ENCODE peak calls at places on chromosome 15, in ten cellular contexts. J is stomach, E is K562, W is fibroblast of the aortic adventitia, L is spleen, S is AG09309, Q is heart left ventricle, P is tibial artery, X is epithelial cell of proximal tubule, C is transverse colon. A is an unnamed sample.

GRCh38 chr15:44763848-44764247 is 27.5 kb downstream of the TRIM69 start:
- DNase-seq in J (no peak), E (no peak), W (no peak), L (no peak), S (no peak), Q (no peak), P (no peak), X (no peak), C (no peak), A (no peak)

GRCh38 chr15:87873501-87873900 is 383.0 kb downstream of the NTRK3 start:
- DNase-seq in J (no peak), E (no peak), W (no peak), L (no peak), S (no peak), Q (no peak), P (no peak), X (no peak), C (no peak), A (no peak)

GRCh38 chr15:30885814-30886213 is 17.9 kb upstream of the FAN1 start:
- DNase-seq in J (no peak), E (no peak), W (peak), L (no peak), S (no peak), Q (no peak), P (no peak), X (no peak), C (no peak), A (no peak)

GRCh38 chr15:57949374-57949938 is 116.1 kb downstream of the ALDH1A2 start:
- DNase-seq in J (no peak), E (no peak), W (no peak), L (no peak), S (no peak), Q (no peak), P (no peak), X (no peak), C (no peak), A (no peak)

GRCh38 chr15:42605281-42605744 is 29.9 kb downstream of the STARD9 start:
- DNase-seq in J (no peak), E (no peak), W (peak), L (no peak), S (no peak), Q (no peak), P (no peak), X (no peak), C (no peak), A (no peak)

GRCh38 chr15:57339321-57339720 is 37.0 kb upstream of the CGNL1 start:
- DNase-seq in J (no peak), E (no peak), W (no peak), L (no peak), S (no peak), Q (no peak), P (no peak), X (no peak), C (no peak), A (no peak)

GRCh38 chr15:76172782-76173181 is 113.0 kb downstream of the TMEM266 start:
- DNase-seq in J (no peak), E (no peak), W (no peak), L (no peak), S (no peak), Q (peak), P (no peak), X (no peak), C (no peak), A (no peak)

GRCh38 chr15:72341361-72341760 is 21.4 kb upstream of the CELF6 start:
- DNase-seq in J (no peak), E (no peak), W (no peak), L (no peak), S (no peak), Q (no peak), P (no peak), X (no peak), C (no peak), A (no peak)

GRCh38 chr15:80614711-80615360 is 80.3 kb upstream of the ABHD17C start:
- DNase-seq in J (no peak), E (no peak), W (no peak), L (no peak), S (no peak), Q (no peak), P (no peak), X (no peak), C (no peak), A (no peak)

GRCh38 chr15:23645379-23646164 is 2.1 kb downstream of the MAGEL2 start:
- DNase-seq in J (no peak), E (no peak), W (no peak), L (no peak), S (no peak), Q (no peak), P (no peak), X (no peak), C (peak), A (no peak)

GRCh38 chr15:64009241-64009640 is 37.0 kb downstream of the DAPK2 start:
- DNase-seq in J (no peak), E (no peak), W (peak), L (no peak), S (no peak), Q (no peak), P (no peak), X (no peak), C (peak), A (no peak)

GRCh38 chr15:76152197-76152596 is 92.4 kb downstream of the TMEM266 start:
- DNase-seq in J (no peak), E (no peak), W (no peak), L (no peak), S (no peak), Q (no peak), P (no peak), X (no peak), C (no peak), A (no peak)

GRCh38 chr15:49135893-49136292 is 19.5 kb downstream of the COPS2 start:
- DNase-seq in J (no peak), E (no peak), W (peak), L (no peak), S (peak), Q (no peak), P (no peak), X (no peak), C (no peak), A (no peak)

GRCh38 chr15:72009207-72009606 is 108.7 kb downstream of the MYO9A start:
- DNase-seq in J (peak), E (no peak), W (no peak), L (no peak), S (no peak), Q (no peak), P (no peak), X (peak), C (peak), A (no peak)

GRCh38 chr15:71434774-71435173 is 319.5 kb downstream of the THSD4 start:
- DNase-seq in J (no peak), E (no peak), W (no peak), L (no peak), S (no peak), Q (no peak), P (no peak), X (no peak), C (no peak), A (no peak)

GRCh38 chr15:97902140-97902780 is 58.2 kb upstream of the ARRDC4 start:
- DNase-seq in J (no peak), E (no peak), W (peak), L (no peak), S (peak), Q (no peak), P (peak), X (peak), C (no peak), A (peak)

GRCh38 chr15:58770519-58770856 is 614 bp upstream of the MINDY2 start:
- DNase-seq in J (no peak), E (no peak), W (peak), L (no peak), S (peak), Q (peak), P (no peak), X (peak), C (peak), A (peak)

GRCh38 chr15:38367476-38367875 is 86.5 kb upstream of the FAM98B start:
- DNase-seq in J (no peak), E (no peak), W (peak), L (no peak), S (peak), Q (no peak), P (no peak), X (no peak), C (no peak), A (no peak)

GRCh38 chr15:90594297-90594696 is 64.6 kb downstream of the CRTC3 start:
- DNase-seq in J (peak), E (no peak), W (peak), L (peak), S (no peak), Q (peak), P (peak), X (peak), C (peak), A (peak)

GRCh38 chr15:101437618-101438481 is 51.7 kb downstream of the PCSK6 start:
- DNase-seq in J (peak), E (no peak), W (no peak), L (no peak), S (no peak), Q (no peak), P (no peak), X (no peak), C (no peak), A (no peak)

GRCh38 chr15:42059661-42060476 is 34.5 kb downstream of the PLA2G4D start:
- DNase-seq in J (peak), E (peak), W (peak), L (no peak), S (no peak), Q (no peak), P (peak), X (no peak), C (peak), A (no peak)

GRCh38 chr15:80920271-80920699 is 69.3 kb downstream of the MESD start:
- DNase-seq in J (no peak), E (no peak), W (no peak), L (no peak), S (no peak), Q (no peak), P (no peak), X (no peak), C (no peak), A (no peak)

GRCh38 chr15:71313806-71314205 is 198.5 kb downstream of the THSD4 start:
- DNase-seq in J (no peak), E (no peak), W (no peak), L (no peak), S (peak), Q (no peak), P (no peak), X (no peak), C (no peak), A (no peak)

GRCh38 chr15:63892794-63893441 is 59.2 kb upstream of the HERC1 start:
- DNase-seq in J (peak), E (no peak), W (no peak), L (peak), S (no peak), Q (no peak), P (peak), X (no peak), C (peak), A (no peak)

GRCh38 chr15:72700076-72700475 is 14.1 kb downstream of the BBS4 start:
- DNase-seq in J (no peak), E (no peak), W (no peak), L (no peak), S (no peak), Q (no peak), P (no peak), X (no peak), C (no peak), A (no peak)

GRCh38 chr15:48285329-48286214 is 45.7 kb upstream of the DUT start:
- DNase-seq in J (peak), E (peak), W (peak), L (no peak), S (peak), Q (peak), P (peak), X (peak), C (peak), A (peak)

GRCh38 chr15:99511529-99511864 is 54.3 kb upstream of the MEF2A start:
- DNase-seq in J (no peak), E (no peak), W (peak), L (no peak), S (peak), Q (no peak), P (no peak), X (no peak), C (no peak), A (no peak)

GRCh38 chr15:90400759-90401314 is 12.8 kb downstream of the IQGAP1 start:
- DNase-seq in J (peak), E (peak), W (peak), L (no peak), S (peak), Q (peak), P (peak), X (peak), C (peak), A (peak)

GRCh38 chr15:88108991-88109390 is 147.5 kb downstream of the NTRK3 start:
- DNase-seq in J (no peak), E (no peak), W (no peak), L (no peak), S (no peak), Q (no peak), P (no peak), X (no peak), C (no peak), A (no peak)

GRCh38 chr15:73305331-73306211 is 63.2 kb downstream of the HCN4 start:
- DNase-seq in J (no peak), E (peak), W (peak), L (no peak), S (no peak), Q (peak), P (no peak), X (peak), C (peak), A (peak)

GRCh38 chr15:90201150-90201943 is at the start of gene SEMA4B:
- DNase-seq in J (peak), E (peak), W (no peak), L (peak), S (no peak), Q (peak), P (peak), X (no peak), C (peak), A (no peak)

GRCh38 chr15:85367741-85368140 is 12.7 kb upstream of the AKAP13 start:
- DNase-seq in J (no peak), E (no peak), W (no peak), L (no peak), S (no peak), Q (no peak), P (no peak), X (no peak), C (no peak), A (no peak)

GRCh38 chr15:25541228-25541627 is 102.4 kb upstream of the UBE3A start:
- DNase-seq in J (no peak), E (no peak), W (no peak), L (no peak), S (no peak), Q (no peak), P (no peak), X (no peak), C (no peak), A (no peak)

GRCh38 chr15:41971893-41972340 is 440 bp downstream of the EHD4 start:
- DNase-seq in J (peak), E (peak), W (no peak), L (no peak), S (no peak), Q (peak), P (no peak), X (no peak), C (no peak), A (no peak)

GRCh38 chr15:101773496-101774100 is 29.7 kb upstream of the OR4F6 start:
- DNase-seq in J (no peak), E (peak), W (no peak), L (no peak), S (no peak), Q (no peak), P (no peak), X (no peak), C (peak), A (no peak)

GRCh38 chr15:37094542-37095196 is 5.7 kb downstream of the MEIS2 start:
- DNase-seq in J (no peak), E (no peak), W (peak), L (no peak), S (no peak), Q (no peak), P (no peak), X (no peak), C (no peak), A (no peak)
- H3K4me3 ChIP-seq in J (peak), E (no peak), W (peak), L (no peak), S (no peak), Q (peak), P (no peak), X (no peak), C (peak), A (no peak)

GRCh38 chr15:46091860-46092450 is 457.1 kb downstream of the SQOR start:
- DNase-seq in J (no peak), E (peak), W (no peak), L (no peak), S (no peak), Q (no peak), P (no peak), X (no peak), C (peak), A (peak)

GRCh38 chr15:46088486-46089437 is 453.9 kb downstream of the SQOR start:
- DNase-seq in J (no peak), E (no peak), W (no peak), L (no peak), S (no peak), Q (no peak), P (no peak), X (no peak), C (no peak), A (no peak)

DNA sequence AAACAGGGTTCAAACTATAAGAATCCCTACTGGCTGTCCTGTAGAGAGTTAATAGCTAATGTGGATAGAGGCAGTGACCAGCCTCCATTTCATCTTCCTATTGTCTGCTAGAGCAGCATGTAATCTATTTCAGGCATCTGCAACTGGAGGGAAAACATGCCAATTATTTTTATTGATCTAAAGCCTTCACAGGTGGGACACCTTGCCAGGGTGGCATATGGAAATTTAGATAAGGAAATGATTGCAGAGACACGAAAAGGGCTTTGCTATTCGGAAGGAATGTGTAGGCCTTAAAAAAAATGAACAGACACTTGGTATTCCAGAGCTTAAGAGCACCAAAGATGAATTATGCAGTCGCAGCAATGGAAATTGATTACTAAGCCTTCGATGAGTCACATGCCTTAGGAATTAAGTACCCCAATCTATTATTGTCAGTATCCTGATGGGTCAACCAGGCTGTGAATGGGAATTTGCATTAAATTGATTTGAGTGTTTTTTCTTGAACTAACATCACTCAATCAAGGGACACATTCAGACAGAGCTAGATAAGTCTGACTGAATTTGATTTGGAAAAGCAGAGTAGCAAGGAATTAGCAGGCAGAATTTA is 454.7 kb downstream of the SQOR start:
- DNase-seq in J (no peak), E (no peak), W (no peak), L (no peak), S (no peak), Q (no peak), P (no peak), X (no peak), C (no peak), A (no peak)
- TF ChIP-seq CTCF in J (no peak), E (no peak), W (no peak), L (no peak), S (no peak), Q (no peak), P (no peak), X (no peak), C (no peak), A (no peak)

DNA sequence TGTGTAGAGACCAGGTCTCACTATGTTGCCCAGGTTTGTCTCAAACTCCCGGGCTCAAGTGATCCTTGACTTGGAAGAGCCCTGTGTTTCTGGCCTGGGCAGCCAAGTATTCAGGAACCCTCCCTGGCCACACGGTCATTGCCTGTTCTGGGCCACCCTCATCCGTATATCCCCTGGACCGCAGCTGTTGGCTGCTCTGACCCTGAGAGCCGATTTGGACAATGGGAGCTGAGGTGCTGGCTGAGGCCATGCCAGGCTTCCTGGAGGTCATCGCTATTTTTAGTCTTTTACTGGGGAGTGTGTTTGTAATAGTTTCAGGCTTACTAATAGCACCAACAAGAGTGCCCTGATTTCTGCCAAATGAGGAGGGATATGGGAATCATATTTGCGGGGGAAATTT is 60.7 kb downstream of the ADAMTS7 start:
- DNase-seq in J (no peak), E (no peak), W (peak), L (peak), S (no peak), Q (no peak), P (peak), X (no peak), C (no peak), A (no peak)
- H3K4me3 ChIP-seq in J (peak), E (no peak), W (peak), L (no peak), S (no peak), Q (peak), P (peak), X (peak), C (no peak), A (no peak)

GRCh38 chr15:93506646-93507045 is 417.6 kb upstream of the RGMA start:
- DNase-seq in J (no peak), E (no peak), W (no peak), L (no peak), S (no peak), Q (no peak), P (no peak), X (no peak), C (no peak), A (no peak)
- TF ChIP-seq CTCF in J (no peak), E (no peak), W (no peak), L (no peak), S (no peak), Q (no peak), P (no peak), X (no peak), C (no peak), A (no peak)

GRCh38 chr15:70093070-70093469 is 4.6 kb downstream of the TLE3 start:
- DNase-seq in J (no peak), E (no peak), W (no peak), L (peak), S (no peak), Q (no peak), P (no peak), X (no peak), C (no peak), A (no peak)
- H3K4me3 ChIP-seq in J (peak), E (no peak), W (peak), L (no peak), S (no peak), Q (no peak), P (no peak), X (no peak), C (peak), A (peak)

DNA sequence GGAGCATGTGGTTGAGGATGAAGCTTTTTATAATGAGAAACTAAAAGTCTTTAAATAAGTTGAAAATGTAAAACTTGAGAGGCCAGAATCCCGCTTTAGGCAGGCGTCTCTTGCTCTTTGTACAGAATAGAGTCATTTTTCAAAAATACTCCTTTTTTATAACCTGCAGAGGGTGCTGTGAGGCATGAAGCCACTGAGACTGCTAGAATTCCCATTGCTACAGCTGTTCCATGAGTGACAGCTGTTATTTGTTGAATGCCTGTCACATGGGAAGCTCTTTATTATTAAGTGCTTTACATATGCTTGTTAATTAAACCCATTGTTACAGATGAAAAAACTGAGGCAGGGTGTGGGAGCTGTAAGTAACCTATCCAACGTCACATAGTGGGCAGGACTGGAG is 18.5 kb downstream of the MINAR1 start:
- DNase-seq in J (no peak), E (peak), W (no peak), L (no peak), S (no peak), Q (no peak), P (no peak), X (no peak), C (no peak), A (no peak)
- TF ChIP-seq CTCF in J (no peak), E (peak), W (no peak), L (no peak), S (peak), Q (no peak), P (no peak), X (peak), C (no peak), A (peak)

GRCh38 chr15:82535566-82536408 is 4.5 kb downstream of the RPS17 start:
- DNase-seq in J (no peak), E (no peak), W (no peak), L (no peak), S (no peak), Q (no peak), P (no peak), X (no peak), C (no peak), A (no peak)

GRCh38 chr15:82539690-82540054 is 585 bp downstream of the RPS17 start:
- DNase-seq in J (no peak), E (peak), W (no peak), L (no peak), S (no peak), Q (no peak), P (no peak), X (no peak), C (peak), A (no peak)

GRCh38 chr15:82536409-82537350 is 3.6 kb downstream of the RPS17 start:
- DNase-seq in J (no peak), E (peak), W (no peak), L (no peak), S (no peak), Q (no peak), P (no peak), X (no peak), C (no peak), A (no peak)

GRCh38 chr15:82538961-82539689 is 1.1 kb downstream of the RPS17 start:
- DNase-seq in J (no peak), E (peak), W (peak), L (no peak), S (no peak), Q (no peak), P (no peak), X (no peak), C (no peak), A (no peak)

GRCh38 chr15:82537351-82537908 is 2.8 kb downstream of the RPS17 start:
- DNase-seq in J (peak), E (peak), W (no peak), L (no peak), S (no peak), Q (no peak), P (no peak), X (no peak), C (no peak), A (no peak)
- H3K4me3 ChIP-seq in J (no peak), E (peak), W (no peak), L (no peak), S (no peak), Q (no peak), P (no peak), X (no peak), C (no peak), A (no peak)

A was measured in LNCaP clone FGC.